ENCODE peak calls at places on chromosome 19, in seven cellular contexts. One of them, this sample, is unnamed.

GRCh38 chr19:30083701-30084156 is 141.7 kb downstream of the URI1 start:
- DNase-seq in left ventricle myocardium inferior: no peak
- DNase-seq in dorsolateral prefrontal cortex: peak
- DNase-seq in MCF 10A: no peak
- DNase-seq in uterus: no peak
- DNase-seq in tibial nerve: no peak
- DNase-seq in fibroblast of lung: no peak
- DNase-seq in this sample: no peak

GRCh38 chr19:35377656-35378055 is 6.8 kb downstream of the GPR42 start:
- DNase-seq in left ventricle myocardium inferior: peak
- DNase-seq in dorsolateral prefrontal cortex: no peak
- DNase-seq in MCF 10A: no peak
- DNase-seq in uterus: no peak
- DNase-seq in tibial nerve: no peak
- DNase-seq in fibroblast of lung: no peak
- DNase-seq in this sample: no peak

GRCh38 chr19:50478901-50479715 is 2.5 kb upstream of the GARIN5A start:
- DNase-seq in left ventricle myocardium inferior: no peak
- DNase-seq in dorsolateral prefrontal cortex: no peak
- DNase-seq in MCF 10A: no peak
- DNase-seq in uterus: no peak
- DNase-seq in tibial nerve: no peak
- DNase-seq in fibroblast of lung: peak
- DNase-seq in this sample: peak

GRCh38 chr19:35901055-35901644 is 810 bp upstream of the NFKBID start:
- DNase-seq in left ventricle myocardium inferior: no peak
- DNase-seq in dorsolateral prefrontal cortex: no peak
- DNase-seq in MCF 10A: no peak
- DNase-seq in uterus: no peak
- DNase-seq in tibial nerve: no peak
- DNase-seq in fibroblast of lung: no peak
- DNase-seq in this sample: no peak

GRCh38 chr19:3851254-3852176 is 17.3 kb downstream of the ZFR2 start:
- DNase-seq in left ventricle myocardium inferior: no peak
- DNase-seq in dorsolateral prefrontal cortex: no peak
- DNase-seq in MCF 10A: no peak
- DNase-seq in uterus: no peak
- DNase-seq in tibial nerve: no peak
- DNase-seq in fibroblast of lung: peak
- DNase-seq in this sample: no peak

GRCh38 chr19:49849433-49850220 is 1.3 kb upstream of the PTOV1 start:
- DNase-seq in left ventricle myocardium inferior: no peak
- DNase-seq in dorsolateral prefrontal cortex: no peak
- DNase-seq in MCF 10A: no peak
- DNase-seq in uterus: no peak
- DNase-seq in tibial nerve: no peak
- DNase-seq in fibroblast of lung: no peak
- DNase-seq in this sample: no peak

GRCh38 chr19:2594319-2594718 is 108.2 kb downstream of the GNG7 start:
- DNase-seq in left ventricle myocardium inferior: no peak
- DNase-seq in dorsolateral prefrontal cortex: no peak
- DNase-seq in MCF 10A: no peak
- DNase-seq in uterus: no peak
- DNase-seq in tibial nerve: no peak
- DNase-seq in fibroblast of lung: no peak
- DNase-seq in this sample: no peak

GRCh38 chr19:2603320-2603719 is 99.2 kb downstream of the GNG7 start:
- DNase-seq in left ventricle myocardium inferior: peak
- DNase-seq in dorsolateral prefrontal cortex: peak
- DNase-seq in MCF 10A: no peak
- DNase-seq in uterus: peak
- DNase-seq in tibial nerve: peak
- DNase-seq in fibroblast of lung: peak
- DNase-seq in this sample: peak

GRCh38 chr19:18846862-18847515 is 15.2 kb downstream of the UPF1 start:
- DNase-seq in left ventricle myocardium inferior: peak
- DNase-seq in dorsolateral prefrontal cortex: peak
- DNase-seq in MCF 10A: peak
- DNase-seq in uterus: peak
- DNase-seq in tibial nerve: peak
- DNase-seq in fibroblast of lung: peak
- DNase-seq in this sample: peak

GRCh38 chr19:2424686-2425621 is 2.4 kb downstream of the TIMM13 start:
- DNase-seq in left ventricle myocardium inferior: peak
- DNase-seq in dorsolateral prefrontal cortex: peak
- DNase-seq in MCF 10A: no peak
- DNase-seq in uterus: no peak
- DNase-seq in tibial nerve: no peak
- DNase-seq in fibroblast of lung: peak
- DNase-seq in this sample: peak

GRCh38 chr19:58217069-58217481 is 11.6 kb upstream of the ZNF544 start:
- DNase-seq in left ventricle myocardium inferior: no peak
- DNase-seq in dorsolateral prefrontal cortex: no peak
- DNase-seq in MCF 10A: no peak
- DNase-seq in uterus: no peak
- DNase-seq in tibial nerve: no peak
- DNase-seq in fibroblast of lung: no peak
- DNase-seq in this sample: no peak

GRCh38 chr19:54439174-54439851 is 9.7 kb upstream of the LENG8 start:
- DNase-seq in left ventricle myocardium inferior: no peak
- DNase-seq in dorsolateral prefrontal cortex: no peak
- DNase-seq in MCF 10A: peak
- DNase-seq in uterus: no peak
- DNase-seq in tibial nerve: peak
- DNase-seq in fibroblast of lung: peak
- DNase-seq in this sample: no peak

GRCh38 chr19:18847516-18848463 is 16.0 kb downstream of the UPF1 start:
- DNase-seq in left ventricle myocardium inferior: no peak
- DNase-seq in dorsolateral prefrontal cortex: no peak
- DNase-seq in MCF 10A: no peak
- DNase-seq in uterus: peak
- DNase-seq in tibial nerve: peak
- DNase-seq in fibroblast of lung: peak
- DNase-seq in this sample: peak

GRCh38 chr19:10568444-10568825 is 344 bp downstream of the CDKN2D start:
- DNase-seq in left ventricle myocardium inferior: no peak
- DNase-seq in dorsolateral prefrontal cortex: no peak
- DNase-seq in MCF 10A: peak
- DNase-seq in uterus: no peak
- DNase-seq in tibial nerve: no peak
- DNase-seq in fibroblast of lung: no peak
- DNase-seq in this sample: no peak

GRCh38 chr19:38401148-38401547 is 1.7 kb upstream of the FAM98C start:
- DNase-seq in left ventricle myocardium inferior: no peak
- DNase-seq in dorsolateral prefrontal cortex: no peak
- DNase-seq in MCF 10A: no peak
- DNase-seq in uterus: no peak
- DNase-seq in tibial nerve: no peak
- DNase-seq in fibroblast of lung: no peak
- DNase-seq in this sample: no peak

GRCh38 chr19:47848871-47849473 is 10.1 kb upstream of the TPRX2 start:
- DNase-seq in left ventricle myocardium inferior: no peak
- DNase-seq in dorsolateral prefrontal cortex: no peak
- DNase-seq in MCF 10A: peak
- DNase-seq in uterus: no peak
- DNase-seq in tibial nerve: no peak
- DNase-seq in fibroblast of lung: peak
- DNase-seq in this sample: no peak

GRCh38 chr19:31064486-31064885 is 284.8 kb downstream of the TSHZ3 start:
- DNase-seq in left ventricle myocardium inferior: no peak
- DNase-seq in dorsolateral prefrontal cortex: no peak
- DNase-seq in MCF 10A: no peak
- DNase-seq in uterus: no peak
- DNase-seq in tibial nerve: no peak
- DNase-seq in fibroblast of lung: no peak
- DNase-seq in this sample: no peak

GRCh38 chr19:49479975-49480628 is 6.1 kb downstream of the FLT3LG start:
- DNase-seq in left ventricle myocardium inferior: no peak
- DNase-seq in dorsolateral prefrontal cortex: no peak
- DNase-seq in MCF 10A: no peak
- DNase-seq in uterus: no peak
- DNase-seq in tibial nerve: no peak
- DNase-seq in fibroblast of lung: no peak
- DNase-seq in this sample: no peak

GRCh38 chr19:45075215-45076028 is 856 bp downstream of the ZNF296 start:
- DNase-seq in left ventricle myocardium inferior: peak
- DNase-seq in dorsolateral prefrontal cortex: no peak
- DNase-seq in MCF 10A: peak
- DNase-seq in uterus: no peak
- DNase-seq in tibial nerve: peak
- DNase-seq in fibroblast of lung: peak
- DNase-seq in this sample: no peak

GRCh38 chr19:30681162-30681996 is 309.2 kb downstream of the ZNF536 start:
- DNase-seq in left ventricle myocardium inferior: no peak
- DNase-seq in dorsolateral prefrontal cortex: no peak
- DNase-seq in MCF 10A: no peak
- DNase-seq in uterus: no peak
- DNase-seq in tibial nerve: no peak
- DNase-seq in fibroblast of lung: no peak
- DNase-seq in this sample: no peak

GRCh38 chr19:20664917-20665781 is 3.8 kb upstream of the ZNF626 start:
- DNase-seq in left ventricle myocardium inferior: peak
- DNase-seq in dorsolateral prefrontal cortex: no peak
- DNase-seq in MCF 10A: no peak
- DNase-seq in uterus: peak
- DNase-seq in tibial nerve: no peak
- DNase-seq in fibroblast of lung: peak
- DNase-seq in this sample: no peak

GRCh38 chr19:6065685-6066365 is 44.5 kb downstream of the RFX2 start:
- DNase-seq in left ventricle myocardium inferior: peak
- DNase-seq in dorsolateral prefrontal cortex: no peak
- DNase-seq in MCF 10A: no peak
- DNase-seq in uterus: peak
- DNase-seq in tibial nerve: no peak
- DNase-seq in fibroblast of lung: no peak
- DNase-seq in this sample: no peak

GRCh38 chr19:2616741-2617392 is 85.6 kb downstream of the GNG7 start:
- DNase-seq in left ventricle myocardium inferior: peak
- DNase-seq in dorsolateral prefrontal cortex: no peak
- DNase-seq in MCF 10A: no peak
- DNase-seq in uterus: no peak
- DNase-seq in tibial nerve: peak
- DNase-seq in fibroblast of lung: no peak
- DNase-seq in this sample: no peak

DNA sequence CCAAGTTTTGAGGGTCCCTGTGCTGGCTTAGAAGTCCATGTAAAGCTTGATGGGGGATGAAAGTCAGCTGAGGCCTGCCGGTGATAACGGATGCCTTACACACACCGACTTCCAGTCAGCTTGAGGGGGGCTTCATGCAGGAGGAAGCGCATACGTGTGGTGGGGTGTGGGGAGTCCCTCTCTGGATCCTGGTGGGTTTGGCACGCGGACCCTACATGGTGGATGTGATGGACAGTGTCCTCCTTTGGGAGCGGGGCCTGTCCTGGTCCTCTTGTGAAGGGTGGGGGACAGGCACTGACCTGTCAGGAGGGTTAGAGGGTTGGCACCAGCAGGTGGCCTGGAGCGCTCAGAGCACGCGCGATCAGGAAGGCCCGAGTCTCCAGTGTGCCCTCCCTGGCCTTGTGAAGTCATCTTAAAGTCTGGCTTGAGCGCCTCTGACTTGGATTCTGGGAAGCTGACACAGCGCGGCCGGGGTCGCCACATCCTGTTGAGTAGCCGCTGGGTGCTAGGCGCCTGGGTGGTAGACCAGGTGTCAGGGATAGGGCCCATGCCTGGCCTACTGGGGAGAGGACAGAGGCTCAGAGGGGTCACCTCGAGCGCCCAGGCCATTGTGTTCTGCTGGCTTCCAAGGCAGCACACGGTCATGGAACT is 2.9 kb downstream of the DAZAP1 start:
- DNase-seq in left ventricle myocardium inferior: no peak
- DNase-seq in dorsolateral prefrontal cortex: no peak
- DNase-seq in MCF 10A: no peak
- DNase-seq in uterus: no peak
- DNase-seq in tibial nerve: no peak
- DNase-seq in fibroblast of lung: peak
- DNase-seq in this sample: no peak
- TF ChIP-seq CTCF in left ventricle myocardium inferior: no peak
- TF ChIP-seq CTCF in dorsolateral prefrontal cortex: no peak
- TF ChIP-seq CTCF in MCF 10A: no peak
- TF ChIP-seq CTCF in uterus: no peak
- TF ChIP-seq CTCF in tibial nerve: no peak
- TF ChIP-seq CTCF in fibroblast of lung: no peak
- TF ChIP-seq CTCF in this sample: no peak

GRCh38 chr19:34173145-34173956 is 1.0 kb downstream of the LSM14A start:
- DNase-seq in left ventricle myocardium inferior: no peak
- DNase-seq in dorsolateral prefrontal cortex: no peak
- DNase-seq in MCF 10A: peak
- DNase-seq in uterus: peak
- DNase-seq in tibial nerve: peak
- DNase-seq in fibroblast of lung: peak
- DNase-seq in this sample: no peak
- TF ChIP-seq CTCF in left ventricle myocardium inferior: peak
- TF ChIP-seq CTCF in dorsolateral prefrontal cortex: no peak
- TF ChIP-seq CTCF in MCF 10A: no peak
- TF ChIP-seq CTCF in uterus: no peak
- TF ChIP-seq CTCF in tibial nerve: peak
- TF ChIP-seq CTCF in fibroblast of lung: no peak
- TF ChIP-seq CTCF in this sample: no peak

DNA sequence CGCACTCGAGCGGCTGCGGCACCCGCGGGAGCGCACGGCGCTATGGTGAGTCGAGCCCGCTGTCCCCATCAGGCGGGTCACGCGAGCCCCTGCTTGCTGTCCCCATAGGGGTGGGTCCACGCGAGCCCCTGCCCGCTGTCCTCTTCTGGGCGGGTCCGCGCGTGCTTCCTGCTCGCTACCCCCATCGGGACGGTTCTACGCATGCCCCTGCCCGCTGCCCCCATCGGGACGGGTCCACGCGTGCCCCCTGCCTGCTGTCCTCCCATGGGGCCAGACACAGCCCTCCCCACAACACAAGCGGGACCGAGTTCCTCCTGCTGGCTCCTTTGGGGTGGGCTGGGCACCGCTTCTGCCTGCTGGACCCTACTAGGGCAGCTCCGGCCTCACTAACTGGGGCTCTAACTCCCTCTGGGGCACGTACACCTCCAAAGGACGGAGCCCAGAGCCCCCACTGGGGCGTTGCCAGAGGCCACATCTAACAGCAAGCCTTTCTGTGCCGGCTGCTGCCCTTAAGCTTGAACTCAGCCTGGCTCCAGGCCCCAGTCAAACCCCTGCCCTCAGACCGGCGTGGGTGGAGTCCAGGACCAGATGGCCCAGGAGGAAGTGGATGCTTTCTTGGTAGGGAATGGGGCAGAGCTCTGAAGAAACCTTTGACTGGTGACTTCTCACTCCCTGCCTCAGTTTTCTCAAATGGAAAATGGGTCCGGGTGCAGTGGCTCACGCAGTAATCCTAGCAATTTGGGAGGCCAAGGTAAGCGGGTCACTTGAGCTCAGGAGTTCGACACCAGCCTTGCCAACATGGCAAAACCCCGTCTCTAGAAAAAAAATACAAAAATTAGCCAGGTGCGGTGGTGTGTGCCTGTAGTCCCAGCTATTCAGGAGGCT is 722 bp downstream of the COLGALT1 start:
- DNase-seq in left ventricle myocardium inferior: peak
- DNase-seq in dorsolateral prefrontal cortex: no peak
- DNase-seq in MCF 10A: peak
- DNase-seq in uterus: peak
- DNase-seq in tibial nerve: peak
- DNase-seq in fibroblast of lung: peak
- DNase-seq in this sample: no peak
- TF ChIP-seq CTCF in left ventricle myocardium inferior: no peak
- TF ChIP-seq CTCF in dorsolateral prefrontal cortex: no peak
- TF ChIP-seq CTCF in MCF 10A: no peak
- TF ChIP-seq CTCF in uterus: no peak
- TF ChIP-seq CTCF in tibial nerve: no peak
- TF ChIP-seq CTCF in fibroblast of lung: no peak
- TF ChIP-seq CTCF in this sample: no peak

GRCh38 chr19:42919757-42920079 is 2.0 kb upstream of the PSG6 start:
- DNase-seq in left ventricle myocardium inferior: no peak
- DNase-seq in dorsolateral prefrontal cortex: no peak
- DNase-seq in MCF 10A: no peak
- DNase-seq in uterus: no peak
- DNase-seq in tibial nerve: no peak
- DNase-seq in fibroblast of lung: no peak
- DNase-seq in this sample: no peak
- TF ChIP-seq CTCF in left ventricle myocardium inferior: no peak
- TF ChIP-seq CTCF in dorsolateral prefrontal cortex: no peak
- TF ChIP-seq CTCF in MCF 10A: no peak
- TF ChIP-seq CTCF in uterus: no peak
- TF ChIP-seq CTCF in tibial nerve: no peak
- TF ChIP-seq CTCF in fibroblast of lung: no peak
- TF ChIP-seq CTCF in this sample: no peak

This sample was measured in AG09319.